ENCODE peak calls at places on chromosomes 2 and 18, in nine cellular contexts. J is activated CD4-positive, CD25-positive, alpha-beta regulatory T cell; G is non-pigmented ciliary epithelial cell; U is C1 segment of cervical spinal cord; Y is kidney tubule cell; X is stimulated activated CD8-positive, alpha-beta memory T cell treated with anti-CD3 and anti-CD28 coated beads, Interleukin-15, amount 100 ng/mL, for 48 hours; P is GM12865; V is AML-193; W is stimulated activated CD4-positive, alpha-beta T cell treated with anti-CD3 and anti-CD28 coated beads, Interleukin-2, amount 100 ng/mL, for 24 hours. N is an unnamed sample.

GRCh38 chr2:44955593-44956449 is 14.3 kb downstream of the SIX3 start:
- DNase-seq in V (peak), J (peak), U (peak), Y (peak), X (peak), G (no peak), P (peak), W (peak), N (no peak)

GRCh38 chr18:78857252-78858150 is 122.1 kb upstream of the SALL3 start:
- DNase-seq in W (no peak), X (no peak), P (no peak), G (no peak), J (no peak), U (no peak), Y (no peak), V (no peak), N (no peak)

GRCh38 chr2:135561925-135562324 is 30.6 kb downstream of the R3HDM1 start:
- DNase-seq in X (no peak), U (no peak), G (no peak), Y (no peak), P (no peak), J (no peak), V (no peak), W (no peak), N (no peak)

GRCh38 chr18:42078711-42079110 is 123.7 kb downstream of the PIK3C3 start:
- DNase-seq in U (no peak), P (no peak), W (no peak), Y (no peak), J (no peak), V (peak), X (no peak), G (peak), N (no peak)

GRCh38 chr18:22335644-22336275 is 82.0 kb downstream of the CTAGE1 start:
- DNase-seq in U (no peak), X (no peak), G (no peak), V (no peak), J (no peak), Y (no peak), P (no peak), W (no peak), N (no peak)

GRCh38 chr2:240291940-240292574 is 143.4 kb upstream of the GPC1 start:
- DNase-seq in J (no peak), X (no peak), U (no peak), G (no peak), Y (no peak), V (no peak), P (no peak), W (no peak), N (no peak)

GRCh38 chr2:124027182-124027581 is 2.1 kb downstream of the CNTNAP5 start:
- DNase-seq in G (peak), Y (peak), X (no peak), W (no peak), P (peak), J (no peak), U (no peak), V (peak), N (peak)

GRCh38 chr18:58054041-58054733 is 10.2 kb downstream of the NEDD4L start:
- DNase-seq in V (no peak), U (no peak), P (no peak), W (no peak), J (no peak), Y (peak), G (no peak), X (no peak), N (no peak)

GRCh38 chr2:187527262-187527661 is 27.0 kb downstream of the TFPI start:
- DNase-seq in X (no peak), Y (no peak), W (no peak), J (no peak), G (no peak), V (no peak), P (no peak), U (no peak), N (no peak)

GRCh38 chr2:10080536-10081304 is 509 bp upstream of the CYS1 start:
- DNase-seq in X (no peak), P (peak), U (no peak), Y (peak), G (no peak), W (peak), V (no peak), J (no peak), N (no peak)